ENCODE peak calls at places on chromosomes 5 and 9, in ten cellular contexts. One of them, this sample, is unnamed.

GRCh38 chr5:140262839-140263238 is 40.1 kb downstream of the PFDN1 start:
- DNase-seq in heart left ventricle: no peak
- DNase-seq in lung: no peak
- DNase-seq in PC-3: no peak
- DNase-seq in ovary: no peak
- DNase-seq in PC-9: no peak
- DNase-seq in cardiac fibroblast: no peak
- DNase-seq in A549: no peak
- DNase-seq in AG04449: no peak
- DNase-seq in astrocyte of the spinal cord: no peak
- DNase-seq in this sample: no peak

GRCh38 chr9:77915744-77916143 is 115.9 kb downstream of the GNAQ start:
- DNase-seq in heart left ventricle: no peak
- DNase-seq in ovary: no peak
- DNase-seq in cardiac fibroblast: no peak
- DNase-seq in PC-3: no peak
- DNase-seq in AG04449: no peak
- DNase-seq in A549: no peak
- DNase-seq in astrocyte of the spinal cord: no peak
- DNase-seq in lung: no peak
- DNase-seq in PC-9: no peak
- DNase-seq in this sample: no peak

GRCh38 chr5:180825768-180826525 is 23.3 kb upstream of the MGAT1 start:
- DNase-seq in astrocyte of the spinal cord: peak
- DNase-seq in ovary: no peak
- DNase-seq in AG04449: no peak
- DNase-seq in lung: no peak
- DNase-seq in PC-9: peak
- DNase-seq in heart left ventricle: peak
- DNase-seq in PC-3: peak
- DNase-seq in cardiac fibroblast: peak
- DNase-seq in A549: no peak
- DNase-seq in this sample: no peak

GRCh38 chr5:136216230-136216629 is 23.3 kb upstream of the SMIM32 start:
- DNase-seq in PC-3: no peak
- DNase-seq in lung: no peak
- DNase-seq in PC-9: no peak
- DNase-seq in heart left ventricle: no peak
- DNase-seq in ovary: no peak
- DNase-seq in A549: no peak
- DNase-seq in cardiac fibroblast: no peak
- DNase-seq in AG04449: no peak
- DNase-seq in astrocyte of the spinal cord: no peak
- DNase-seq in this sample: no peak

GRCh38 chr5:149035282-149035882 is 27.5 kb downstream of the SH3TC2 start:
- DNase-seq in lung: peak
- DNase-seq in astrocyte of the spinal cord: peak
- DNase-seq in PC-9: peak
- DNase-seq in ovary: peak
- DNase-seq in heart left ventricle: peak
- DNase-seq in AG04449: no peak
- DNase-seq in A549: peak
- DNase-seq in PC-3: peak
- DNase-seq in cardiac fibroblast: peak
- DNase-seq in this sample: peak

GRCh38 chr5:80871541-80871961 is 88.6 kb upstream of the RASGRF2 start:
- DNase-seq in heart left ventricle: no peak
- DNase-seq in ovary: no peak
- DNase-seq in PC-3: peak
- DNase-seq in PC-9: peak
- DNase-seq in lung: no peak
- DNase-seq in cardiac fibroblast: peak
- DNase-seq in astrocyte of the spinal cord: peak
- DNase-seq in AG04449: no peak
- DNase-seq in A549: peak
- DNase-seq in this sample: no peak

GRCh38 chr5:41410307-41410706 is 100.1 kb downstream of the PLCXD3 start:
- DNase-seq in heart left ventricle: no peak
- DNase-seq in cardiac fibroblast: no peak
- DNase-seq in ovary: no peak
- DNase-seq in A549: no peak
- DNase-seq in lung: no peak
- DNase-seq in AG04449: no peak
- DNase-seq in PC-9: no peak
- DNase-seq in PC-3: no peak
- DNase-seq in astrocyte of the spinal cord: no peak
- DNase-seq in this sample: no peak

GRCh38 chr9:136474021-136474640 is 8.7 kb downstream of the SEC16A start:
- DNase-seq in AG04449: no peak
- DNase-seq in PC-9: no peak
- DNase-seq in heart left ventricle: no peak
- DNase-seq in astrocyte of the spinal cord: no peak
- DNase-seq in PC-3: no peak
- DNase-seq in lung: no peak
- DNase-seq in A549: no peak
- DNase-seq in ovary: no peak
- DNase-seq in cardiac fibroblast: no peak
- DNase-seq in this sample: no peak

GRCh38 chr5:175478008-175478383 is 364 bp upstream of the SFXN1 start:
- DNase-seq in heart left ventricle: no peak
- DNase-seq in AG04449: no peak
- DNase-seq in ovary: no peak
- DNase-seq in lung: no peak
- DNase-seq in PC-9: no peak
- DNase-seq in astrocyte of the spinal cord: no peak
- DNase-seq in cardiac fibroblast: no peak
- DNase-seq in A549: no peak
- DNase-seq in PC-3: no peak
- DNase-seq in this sample: no peak

DNA sequence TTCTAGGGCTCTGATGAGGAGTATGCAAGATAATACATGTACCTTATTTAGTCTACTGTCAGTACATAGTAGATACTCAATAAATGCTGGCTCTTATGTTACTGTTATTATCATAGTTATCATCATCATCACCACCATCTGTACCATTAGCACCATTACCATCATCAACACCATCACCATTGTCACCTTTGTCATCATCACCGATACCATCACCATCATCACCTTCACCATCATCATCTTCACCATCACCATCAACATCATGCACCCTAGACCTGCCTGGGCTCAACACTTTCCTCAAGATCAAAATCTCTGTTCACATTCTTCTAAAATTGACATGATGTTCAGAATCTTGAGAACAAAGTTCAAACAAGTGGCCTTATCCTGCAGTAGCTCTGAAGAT is 126.2 kb upstream of the PANK3 start:
- DNase-seq in astrocyte of the spinal cord: no peak
- DNase-seq in PC-9: no peak
- DNase-seq in A549: no peak
- DNase-seq in lung: no peak
- DNase-seq in ovary: no peak
- DNase-seq in heart left ventricle: no peak
- DNase-seq in PC-3: no peak
- DNase-seq in AG04449: no peak
- DNase-seq in cardiac fibroblast: no peak
- DNase-seq in this sample: no peak
- H3K4me3 ChIP-seq in astrocyte of the spinal cord: no peak
- H3K4me3 ChIP-seq in PC-9: no peak
- H3K4me3 ChIP-seq in A549: no peak
- H3K4me3 ChIP-seq in lung: no peak
- H3K4me3 ChIP-seq in ovary: no peak
- H3K4me3 ChIP-seq in heart left ventricle: no peak
- H3K4me3 ChIP-seq in PC-3: no peak
- H3K4me3 ChIP-seq in AG04449: no peak
- H3K4me3 ChIP-seq in cardiac fibroblast: no peak
- H3K4me3 ChIP-seq in this sample: no peak

GRCh38 chr9:99578666-99579065 is 243.0 kb upstream of the NR4A3 start:
- DNase-seq in PC-9: no peak
- DNase-seq in PC-3: no peak
- DNase-seq in lung: no peak
- DNase-seq in ovary: no peak
- DNase-seq in cardiac fibroblast: no peak
- DNase-seq in AG04449: no peak
- DNase-seq in astrocyte of the spinal cord: no peak
- DNase-seq in A549: no peak
- DNase-seq in heart left ventricle: no peak
- DNase-seq in this sample: no peak
- TF ChIP-seq CTCF in PC-9: no peak
- TF ChIP-seq CTCF in PC-3: no peak
- TF ChIP-seq CTCF in lung: no peak
- TF ChIP-seq CTCF in ovary: no peak
- TF ChIP-seq CTCF in cardiac fibroblast: no peak
- TF ChIP-seq CTCF in AG04449: no peak
- TF ChIP-seq CTCF in astrocyte of the spinal cord: no peak
- TF ChIP-seq CTCF in A549: no peak
- TF ChIP-seq CTCF in heart left ventricle: no peak
- TF ChIP-seq CTCF in this sample: no peak

GRCh38 chr5:160470437-160471341 is 49.0 kb downstream of the PTTG1 start:
- DNase-seq in A549: no peak
- DNase-seq in PC-9: no peak
- DNase-seq in cardiac fibroblast: peak
- DNase-seq in heart left ventricle: no peak
- DNase-seq in lung: no peak
- DNase-seq in AG04449: no peak
- DNase-seq in astrocyte of the spinal cord: peak
- DNase-seq in PC-3: peak
- DNase-seq in ovary: no peak
- DNase-seq in this sample: no peak
- H3K4me3 ChIP-seq in A549: no peak
- H3K4me3 ChIP-seq in PC-9: no peak
- H3K4me3 ChIP-seq in cardiac fibroblast: no peak
- H3K4me3 ChIP-seq in heart left ventricle: no peak
- H3K4me3 ChIP-seq in lung: no peak
- H3K4me3 ChIP-seq in AG04449: no peak
- H3K4me3 ChIP-seq in astrocyte of the spinal cord: no peak
- H3K4me3 ChIP-seq in PC-3: no peak
- H3K4me3 ChIP-seq in ovary: no peak
- H3K4me3 ChIP-seq in this sample: no peak

DNA sequence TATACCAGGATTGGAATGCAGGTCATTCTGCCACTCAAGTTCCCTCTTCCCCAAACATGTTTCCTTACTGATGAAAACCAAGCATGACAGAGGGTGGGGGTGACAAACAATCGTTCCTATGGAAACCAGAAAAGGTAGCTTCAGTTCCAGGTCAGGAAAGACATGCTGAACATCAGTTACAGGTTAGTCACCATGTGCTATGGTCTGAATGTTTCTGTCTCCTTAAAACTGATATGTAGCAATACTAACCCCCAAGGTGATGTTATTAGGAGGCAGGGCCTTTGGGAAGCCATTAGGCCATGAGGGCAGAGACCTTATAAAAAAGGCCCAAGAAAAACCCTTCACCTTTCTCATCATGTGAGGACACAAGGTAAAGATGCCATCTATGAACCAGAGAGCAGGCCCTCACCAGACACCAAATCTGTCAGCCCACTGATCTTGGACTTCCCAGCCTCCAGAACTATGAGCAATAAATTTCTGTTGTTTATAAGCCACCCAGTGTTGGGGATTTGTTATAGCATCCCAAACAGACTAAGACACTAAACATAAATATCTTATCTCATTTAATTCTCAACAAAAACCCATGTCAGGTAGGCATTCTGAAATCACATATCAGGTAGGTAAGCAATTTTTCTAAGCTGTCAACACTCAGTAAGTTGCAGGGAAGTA is 15.7 kb upstream of the SH3RF2 start:
- DNase-seq in PC-3: no peak
- DNase-seq in astrocyte of the spinal cord: no peak
- DNase-seq in A549: no peak
- DNase-seq in ovary: no peak
- DNase-seq in lung: no peak
- DNase-seq in PC-9: no peak
- DNase-seq in AG04449: no peak
- DNase-seq in cardiac fibroblast: no peak
- DNase-seq in heart left ventricle: no peak
- DNase-seq in this sample: no peak
- TF ChIP-seq CTCF in PC-3: no peak
- TF ChIP-seq CTCF in astrocyte of the spinal cord: no peak
- TF ChIP-seq CTCF in A549: no peak
- TF ChIP-seq CTCF in ovary: no peak
- TF ChIP-seq CTCF in lung: no peak
- TF ChIP-seq CTCF in PC-9: no peak
- TF ChIP-seq CTCF in AG04449: no peak
- TF ChIP-seq CTCF in cardiac fibroblast: no peak
- TF ChIP-seq CTCF in heart left ventricle: no peak
- TF ChIP-seq CTCF in this sample: no peak

DNA sequence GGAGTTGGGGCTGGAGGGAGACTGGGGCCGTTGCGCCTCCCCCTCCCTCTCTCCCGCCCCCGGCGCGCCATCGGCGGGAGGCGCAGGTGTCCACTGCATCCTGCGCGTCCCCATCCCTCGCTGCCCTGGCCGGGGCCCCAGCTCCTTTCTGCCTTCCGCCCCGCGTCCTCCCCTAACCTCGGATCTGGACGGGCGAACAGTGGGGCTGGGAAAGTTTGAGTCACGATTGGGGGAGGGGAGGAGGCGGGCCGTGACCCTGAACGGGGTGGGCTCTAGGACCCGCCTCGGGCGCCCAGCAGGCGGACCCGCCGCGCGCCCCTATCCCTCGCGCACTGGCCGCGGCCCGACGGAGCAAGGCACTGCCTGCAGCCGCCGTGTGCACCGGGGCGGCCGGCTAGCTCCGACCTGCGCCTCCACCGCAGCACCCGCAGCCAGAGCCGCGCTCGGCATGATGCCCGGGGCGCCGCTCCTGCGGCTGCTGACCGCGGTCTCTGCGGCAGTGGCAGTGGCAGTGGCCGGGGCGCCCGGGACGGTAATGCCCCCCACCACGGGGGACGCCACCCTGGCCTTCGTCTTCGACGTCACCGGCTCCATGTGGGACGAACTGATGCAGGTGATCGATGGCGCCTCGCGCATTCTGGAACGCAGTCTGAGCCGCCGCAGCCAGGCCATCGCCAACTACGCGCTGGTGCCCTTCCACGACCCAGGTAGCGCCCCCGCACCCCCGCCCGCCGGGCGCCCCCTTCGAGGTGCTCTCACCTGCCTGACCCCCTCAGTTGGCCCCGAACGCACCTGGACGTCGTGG is at the start of gene HMCN2:
- DNase-seq in cardiac fibroblast: no peak
- DNase-seq in lung: no peak
- DNase-seq in AG04449: no peak
- DNase-seq in astrocyte of the spinal cord: no peak
- DNase-seq in ovary: no peak
- DNase-seq in PC-3: no peak
- DNase-seq in PC-9: no peak
- DNase-seq in A549: no peak
- DNase-seq in heart left ventricle: peak
- DNase-seq in this sample: no peak
- H3K4me3 ChIP-seq in cardiac fibroblast: no peak
- H3K4me3 ChIP-seq in lung: no peak
- H3K4me3 ChIP-seq in AG04449: no peak
- H3K4me3 ChIP-seq in astrocyte of the spinal cord: no peak
- H3K4me3 ChIP-seq in ovary: peak
- H3K4me3 ChIP-seq in PC-3: no peak
- H3K4me3 ChIP-seq in PC-9: no peak
- H3K4me3 ChIP-seq in A549: peak
- H3K4me3 ChIP-seq in heart left ventricle: peak
- H3K4me3 ChIP-seq in this sample: no peak

GRCh38 chr9:132798817-132799790 is 79.0 kb downstream of the AK8 start:
- DNase-seq in astrocyte of the spinal cord: no peak
- DNase-seq in A549: no peak
- DNase-seq in PC-3: peak
- DNase-seq in cardiac fibroblast: no peak
- DNase-seq in PC-9: peak
- DNase-seq in AG04449: no peak
- DNase-seq in heart left ventricle: no peak
- DNase-seq in lung: peak
- DNase-seq in ovary: peak
- DNase-seq in this sample: no peak
- TF ChIP-seq CTCF in astrocyte of the spinal cord: no peak
- TF ChIP-seq CTCF in A549: no peak
- TF ChIP-seq CTCF in PC-3: peak
- TF ChIP-seq CTCF in cardiac fibroblast: no peak
- TF ChIP-seq CTCF in PC-9: no peak
- TF ChIP-seq CTCF in AG04449: no peak
- TF ChIP-seq CTCF in heart left ventricle: no peak
- TF ChIP-seq CTCF in lung: no peak
- TF ChIP-seq CTCF in ovary: no peak
- TF ChIP-seq CTCF in this sample: no peak

This sample was measured in AG09309.